ENCODE peak calls at places on chromosomes 7 and 10, in eight cellular contexts. T is stimulated activated CD8-positive, alpha-beta memory T cell treated with anti-CD3 and anti-CD28 coated beads, Interleukin-4, amount 100 ng/mL, for 24 hours; X is AG08395; E is A549; O is K562; J is adipocyte; C is IMR-90; P is occipital lobe. F is an unnamed sample.

GRCh38 chr10:101236376-101237079 is 7.3 kb upstream of the LBX1 start:
- DNase-seq in O (no peak), J (peak), T (no peak), X (no peak), P (no peak), E (no peak), C (peak), F (no peak)

GRCh38 chr7:92910076-92910475 is 73.7 kb upstream of the CDK6 start:
- DNase-seq in P (no peak), T (no peak), O (no peak), E (no peak), X (no peak), J (no peak), C (no peak), F (no peak)

GRCh38 chr10:119531067-119531466 is 11.5 kb downstream of the RGS10 start:
- DNase-seq in C (peak), O (no peak), P (no peak), X (no peak), J (peak), T (no peak), E (no peak), F (no peak)

GRCh38 chr7:55965805-55966421 is 1.5 kb downstream of the NIPSNAP2 start:
- DNase-seq in O (no peak), J (peak), X (peak), E (no peak), C (peak), P (peak), T (no peak), F (peak)

GRCh38 chr7:41711283-41712064 is 8.6 kb upstream of the INHBA start:
- DNase-seq in X (no peak), T (no peak), P (no peak), O (peak), E (no peak), J (peak), C (peak), F (no peak)

GRCh38 chr7:47438411-47439029 is 143.4 kb downstream of the TNS3 start:
- DNase-seq in X (no peak), T (no peak), P (no peak), J (no peak), O (no peak), C (no peak), E (no peak), F (no peak)

GRCh38 chr7:21850531-21851285 is 95.0 kb downstream of the CDCA7L start:
- DNase-seq in E (no peak), C (peak), X (peak), T (no peak), J (no peak), P (no peak), O (no peak), F (no peak)

GRCh38 chr7:155921804-155922506 is 109.7 kb upstream of the SHH start:
- DNase-seq in X (no peak), J (no peak), E (no peak), T (no peak), O (no peak), P (no peak), C (no peak), F (no peak)

GRCh38 chr10:43676360-43676759 is 27.7 kb upstream of the ZNF32 start:
- DNase-seq in E (no peak), X (no peak), P (no peak), J (no peak), C (no peak), T (no peak), O (no peak), F (no peak)

GRCh38 chr7:44289341-44290249 is 35.8 kb downstream of the CAMK2B start:
- DNase-seq in P (no peak), X (no peak), J (no peak), E (no peak), O (no peak), T (no peak), C (no peak), F (no peak)

GRCh38 chr7:39709768-39710291 is 86.5 kb downstream of the RALA start:
- DNase-seq in C (peak), E (no peak), X (peak), T (no peak), P (peak), O (no peak), J (peak), F (no peak)

GRCh38 chr7:113128028-113128427 is 9.7 kb upstream of the SMIM30 start:
- DNase-seq in X (peak), E (no peak), P (no peak), C (peak), J (no peak), T (no peak), O (no peak), F (no peak)

GRCh38 chr10:14909101-14909500 is 30.4 kb downstream of the SUV39H2 start:
- DNase-seq in T (no peak), C (no peak), J (no peak), P (no peak), O (no peak), E (no peak), X (no peak), F (no peak)

GRCh38 chr10:121413951-121414350 is 184.3 kb downstream of the FGFR2 start:
- DNase-seq in E (no peak), C (no peak), J (no peak), X (no peak), P (no peak), O (no peak), T (no peak), F (no peak)

GRCh38 chr7:45140827-45141226 is 16.8 kb upstream of the RAMP3 start:
- DNase-seq in T (no peak), E (no peak), X (no peak), P (no peak), J (no peak), C (no peak), O (no peak), F (no peak)

GRCh38 chr10:126979311-126979710 is 74.1 kb downstream of the DOCK1 start:
- DNase-seq in E (no peak), O (no peak), J (no peak), T (no peak), P (no peak), X (no peak), C (no peak), F (no peak)

GRCh38 chr10:12782537-12782936 is 219.0 kb downstream of the CCDC3 start:
- DNase-seq in X (peak), P (no peak), E (peak), J (peak), O (peak), T (peak), C (peak), F (no peak)

F was measured in hypothalamus.